ENCODE peak calls at places on chromosomes 5 and 9, in nine cellular contexts. W is K562, X is Panc1, V is H1, F is transverse colon, H is GM23338, E is stomach, L is HCT116, U is sigmoid colon. J is an unnamed sample.

GRCh38 chr5:14266686-14267085 is 123.5 kb downstream of the TRIO start:
- DNase-seq in W (peak; percentile 39), X (no peak), V (no peak), F (no peak), H (no peak), E (no peak), L (no peak), U (no peak), J (no peak)

GRCh38 chr9:126844085-126844484 is 16.4 kb upstream of the ZBTB34 start:
- DNase-seq in W (no peak), X (no peak), V (no peak), F (no peak), H (no peak), E (no peak), L (no peak), U (no peak), J (no peak)

GRCh38 chr5:123754903-123755302 is 242.9 kb downstream of the CSNK1G3 start:
- DNase-seq in W (no peak), X (no peak), V (no peak), F (no peak), H (no peak), E (no peak), L (no peak), U (no peak), J (no peak)

GRCh38 chr5:604391-604831 is 7.7 kb upstream of the CEP72 start:
- DNase-seq in W (no peak), X (no peak), V (no peak), F (no peak), H (no peak), E (no peak), L (no peak), U (peak; percentile 48), J (peak; percentile 16)

GRCh38 chr9:114621975-114622609 is 11.0 kb downstream of the TMEM268 start:
- DNase-seq in W (no peak), X (no peak), V (no peak), F (no peak), H (no peak), E (no peak), L (no peak), U (no peak), J (no peak)

GRCh38 chr5:78211052-78211451 is 83.4 kb downstream of the AP3B1 start:
- DNase-seq in W (no peak), X (no peak), V (no peak), F (no peak), H (no peak), E (no peak), L (no peak), U (no peak), J (no peak)

GRCh38 chr9:99752710-99753109 is 69.0 kb upstream of the NR4A3 start:
- DNase-seq in W (no peak), X (no peak), V (no peak), F (no peak), H (no peak), E (no peak), L (no peak), U (no peak), J (no peak)

GRCh38 chr5:106269252-106269843 is 1401.4 kb downstream of the EFNA5 start:
- DNase-seq in W (no peak), X (no peak), V (no peak), F (no peak), H (peak; percentile 62), E (no peak), L (peak; percentile 24), U (no peak), J (no peak)

GRCh38 chr5:158812381-158812780 is 287.3 kb downstream of the EBF1 start:
- DNase-seq in W (no peak), X (no peak), V (no peak), F (peak; percentile 25), H (peak; percentile 44), E (no peak), L (no peak), U (peak; percentile 73), J (no peak)

GRCh38 chr5:74641014-74641777 is 668 bp upstream of the ENC1 start:
- DNase-seq in W (peak; percentile 51), X (peak; percentile 61), V (no peak), F (peak; percentile 93), H (peak; percentile 84), E (peak; percentile 80), L (peak; percentile 48), U (peak; percentile 81), J (peak; percentile 87)

GRCh38 chr9:88458716-88459115 is 70.5 kb downstream of the SPIN1 start:
- DNase-seq in W (no peak), X (no peak), V (no peak), F (no peak), H (no peak), E (no peak), L (no peak), U (no peak), J (no peak)

GRCh38 chr5:124641154-124641792 is 105.2 kb downstream of the ZNF608 start:
- DNase-seq in W (no peak), X (no peak), V (no peak), F (peak; percentile 54), H (no peak), E (peak; percentile 50), L (no peak), U (no peak), J (peak; percentile 11)

GRCh38 chr5:100697970-100698369 is 162.8 kb downstream of the FAM174A start:
- DNase-seq in W (no peak), X (no peak), V (no peak), F (no peak), H (peak; percentile 27), E (no peak), L (no peak), U (no peak), J (no peak)

GRCh38 chr5:4563400-4563799 is 576.7 kb upstream of the ADAMTS16 start:
- DNase-seq in W (no peak), X (no peak), V (peak; percentile 25), F (no peak), H (peak; percentile 89), E (no peak), L (no peak), U (no peak), J (no peak)

GRCh38 chr5:132797651-132798050 is 15.5 kb upstream of the SOWAHA start:
- DNase-seq in W (no peak), X (no peak), V (no peak), F (no peak), H (no peak), E (no peak), L (no peak), U (no peak), J (no peak)

GRCh38 chr5:77767301-77767700 is 8.8 kb downstream of the TBCA start:
- DNase-seq in W (no peak), X (no peak), V (no peak), F (no peak), H (no peak), E (no peak), L (no peak), U (no peak), J (no peak)

DNA sequence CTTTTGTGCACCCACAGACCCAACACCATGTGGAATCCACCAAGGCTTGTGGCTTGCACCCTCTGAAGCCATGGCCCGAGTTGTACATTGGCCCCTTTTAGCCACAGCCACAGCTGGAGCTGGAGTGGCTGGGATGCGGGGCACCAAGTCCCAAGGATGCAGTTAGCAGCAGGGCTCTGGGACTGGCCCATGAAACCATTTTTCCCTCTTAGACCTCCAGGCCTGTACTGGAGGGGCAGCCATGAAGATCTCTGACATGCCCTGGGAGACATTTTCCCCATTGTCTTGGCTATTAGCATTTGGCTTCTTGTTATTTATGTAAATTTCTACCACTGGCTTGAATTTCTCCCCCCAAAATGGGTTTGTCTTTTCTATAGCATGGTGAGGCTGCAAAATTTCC is 51.8 kb downstream of the RASA1 start:
- DNase-seq in W (no peak), X (no peak), V (no peak), F (no peak), H (no peak), E (no peak), L (no peak), U (no peak), J (no peak)
- TF ChIP-seq POLR2AphosphoS5 in W (no peak), X (no peak), V (no peak), F (no peak), H (no peak), E (no peak), L (no peak), U (no peak), J (no peak)

GRCh38 chr5:38531518-38531917 is 24.9 kb downstream of the LIFR start:
- DNase-seq in W (no peak), X (no peak), V (no peak), F (no peak), H (no peak), E (no peak), L (no peak), U (no peak), J (no peak)
- H3K4me1 ChIP-seq in W (no peaks in the 10 kb centered on the region), X (peaks cover 58% of the 10 kb centered on the region), V (peaks cover 7% of the 10 kb centered on the region), F (no peaks in the 10 kb centered on the region), H (peaks cover 25% of the 10 kb centered on the region), E (peaks cover 23% of the 10 kb centered on the region), L (no peaks in the 10 kb centered on the region), U (no peaks in the 10 kb centered on the region), J (peaks cover 18% of the 10 kb centered on the region)

GRCh38 chr9:108934323-108934885 is at the start of gene ABITRAM:
- DNase-seq in W (peak; percentile 95), X (peak; percentile 28), V (peak; percentile 38), F (peak; percentile 76), H (peak; percentile 87), E (peak; percentile 75), L (peak; percentile 57), U (peak; percentile 86), J (peak; percentile 96)
- TF ChIP-seq POLR2AphosphoS5 in W (no peak), X (no peak), V (no peak), F (no peak), H (no peak), E (peak; percentile 1), L (no peak), U (peak; percentile 7), J (peak; percentile 7)

GRCh38 chr9:34992376-34992951 is 2.9 kb downstream of the DNAJB5 start:
- DNase-seq in W (peak; percentile 41), X (no peak), V (no peak), F (peak; percentile 26), H (no peak), E (no peak), L (peak; percentile 22), U (peak; percentile 86), J (no peak)

GRCh38 chr9:34989946-34990635 is 546 bp downstream of the DNAJB5 start:
- DNase-seq in W (peak; percentile 53), X (no peak), V (no peak), F (peak; percentile 63), H (peak; percentile 95), E (peak; percentile 52), L (no peak), U (peak; percentile 87), J (peak; percentile 61)

GRCh38 chr9:34989056-34989945 is at the start of gene DNAJB5:
- DNase-seq in W (peak; percentile 97), X (peak; percentile 95), V (peak; percentile 98), F (peak; percentile 98), H (peak; percentile 99), E (peak; percentile 99), L (peak; percentile 99), U (peak; percentile 100), J (peak; percentile 99)

GRCh38 chr9:34991833-34992375 is 2.4 kb downstream of the DNAJB5 start:
- DNase-seq in W (peak; percentile 51), X (no peak), V (no peak), F (no peak), H (peak; percentile 61), E (no peak), L (peak; percentile 52), U (peak; percentile 85), J (peak; percentile 41)

GRCh38 chr9:34990908-34991832 is 1.6 kb downstream of the DNAJB5 start:
- DNase-seq in W (no peak), X (no peak), V (no peak), F (no peak), H (peak; percentile 57), E (no peak), L (no peak), U (no peak), J (no peak)
- H3K4me1 ChIP-seq in W (peaks cover 52% of the 10 kb centered on the region), X (peaks cover 45% of the 10 kb centered on the region), V (peaks cover 46% of the 10 kb centered on the region), F (peaks cover 59% of the 10 kb centered on the region), H (peaks cover 58% of the 10 kb centered on the region), E (peaks cover 57% of the 10 kb centered on the region), L (peaks cover 61% of the 10 kb centered on the region), U (no peaks in the 10 kb centered on the region), J (peaks cover 62% of the 10 kb centered on the region)